ENCODE peak calls at places on chromosomes 1 and 21, in six cellular contexts. H, P, W, S, A and V are unnamed samples.
A peak's percentile ranks its signal among the peaks of the same experiment; 100 is the strongest.

GRCh38 chr1:216183427-216183826 is 239.8 kb downstream of the USH2A start:
- DNase-seq in H (peak; percentile 53), P (no peak), W (no peak), S (no peak), A (no peak), V (no peak)

GRCh38 chr1:234272656-234273312 is 100.5 kb upstream of the COA6 start:
- DNase-seq in H (no peak), P (no peak), W (no peak), S (no peak), A (no peak), V (no peak)

GRCh38 chr1:31839662-31840343 is 24.0 kb upstream of the SPOCD1 start:
- DNase-seq in H (no peak), P (no peak), W (no peak), S (no peak), A (no peak), V (no peak)

GRCh38 chr1:234486858-234487830 is 8.2 kb upstream of the TARBP1 start:
- DNase-seq in H (peak; percentile 32), P (no peak), W (no peak), S (no peak), A (no peak), V (no peak)

GRCh38 chr1:1059494-1060280 is 14.4 kb downstream of the RNF223 start:
- DNase-seq in H (peak; percentile 76), P (peak; percentile 89), W (peak; percentile 97), S (no peak), A (peak; percentile 95), V (no peak)

GRCh38 chr21:22728091-22728490 is 1729.9 kb downstream of the NCAM2 start:
- DNase-seq in H (no peak), P (no peak), W (no peak), S (no peak), A (no peak), V (no peak)

GRCh38 chr21:32562426-32562825 is 22.9 kb downstream of the TCP10L start:
- DNase-seq in H (no peak), P (no peak), W (no peak), S (peak; percentile 72), A (no peak), V (no peak)

GRCh38 chr1:204650911-204651570 is 34.5 kb downstream of the LRRN2 start:
- DNase-seq in H (no peak), P (no peak), W (no peak), S (no peak), A (no peak), V (no peak)